ENCODE peak calls at places on chromosomes 1 and 21, in seven cellular contexts. L is hepatocyte; O is aorta; E is PC-3; T is CD8-positive, alpha-beta memory T cell; N is H9; M is adrenal gland. A is an unnamed sample.
A peak's percentile ranks its signal among the peaks of the same experiment; 100 is the strongest.

GRCh38 chr1:117609471-117609911 is 3.6 kb downstream of the TENT5C start:
- DNase-seq in L (no peak), M (no peak), T (no peak), E (no peak), N (no peak), O (no peak), A (no peak)

GRCh38 chr1:160826546-160826945 is 30.6 kb downstream of the LY9 start:
- DNase-seq in L (no peak), O (no peak), E (peak; percentile 99), T (no peak), N (no peak), M (no peak), A (no peak)

GRCh38 chr1:156506450-156506849 is 5.9 kb upstream of the MEF2D start:
- DNase-seq in N (no peak), T (no peak), L (no peak), M (no peak), E (no peak), O (no peak), A (no peak)

GRCh38 chr1:174626031-174627020 is 178.6 kb downstream of the GPR52 start:
- DNase-seq in M (no peak), O (no peak), T (no peak), N (no peak), E (peak; percentile 68), L (no peak), A (no peak)

GRCh38 chr1:13681921-13682320 is 18.1 kb upstream of the PRDM2 start:
- DNase-seq in O (no peak), T (no peak), M (no peak), E (no peak), L (no peak), N (no peak), A (no peak)

GRCh38 chr1:10827377-10828333 is 31.2 kb upstream of the CASZ1 start:
- DNase-seq in L (no peak), O (no peak), E (no peak), N (no peak), M (no peak), T (no peak), A (no peak)

GRCh38 chr1:87805661-87806376 is 477.1 kb downstream of the LMO4 start:
- DNase-seq in O (no peak), T (no peak), E (peak; percentile 91), N (no peak), L (peak; percentile 53), M (no peak), A (no peak)

GRCh38 chr1:32900956-32901822 is at the start of gene TMEM54:
- DNase-seq in O (peak; percentile 87), N (no peak), T (no peak), M (peak; percentile 53), L (peak; percentile 86), E (peak; percentile 76), A (peak; percentile 90)

GRCh38 chr1:193156117-193156825 is 30.1 kb downstream of the B3GALT2 start:
- DNase-seq in O (no peak), E (no peak), T (no peak), N (no peak), L (no peak), M (no peak), A (no peak)

GRCh38 chr1:1162597-1163537 is 10.8 kb upstream of the TTLL10 start:
- DNase-seq in O (no peak), M (no peak), N (peak; percentile 90), T (no peak), L (peak; percentile 93), E (peak; percentile 97), A (no peak)

GRCh38 chr1:205395616-205396015 is 26.2 kb downstream of the LEMD1 start:
- DNase-seq in E (no peak), M (no peak), L (no peak), T (no peak), O (no peak), N (no peak), A (no peak)

GRCh38 chr1:46520063-46520911 is 30.7 kb downstream of the DMBX1 start:
- DNase-seq in E (peak; percentile 87), L (peak; percentile 74), T (no peak), N (peak; percentile 68), M (no peak), O (peak; percentile 79), A (peak; percentile 80)

GRCh38 chr1:194331758-194332157 is 1145.3 kb upstream of the B3GALT2 start:
- DNase-seq in M (no peak), O (no peak), T (no peak), E (no peak), L (no peak), N (no peak), A (no peak)

GRCh38 chr1:239987103-239987745 is 104.5 kb upstream of the FMN2 start:
- DNase-seq in O (no peak), M (peak; percentile 56), T (no peak), L (peak; percentile 72), N (no peak), E (peak; percentile 78), A (no peak)

GRCh38 chr1:224497714-224498573 is 63.3 kb upstream of the WDR26 start:
- DNase-seq in E (peak; percentile 91), N (peak; percentile 75), L (peak; percentile 44), M (peak; percentile 58), O (peak; percentile 80), T (no peak), A (no peak)

GRCh38 chr21:21029159-21029558 is 30.9 kb downstream of the NCAM2 start:
- DNase-seq in N (no peak), T (no peak), E (peak; percentile 51), M (no peak), L (no peak), O (no peak), A (no peak)

GRCh38 chr1:203096566-203096965 is 10.8 kb upstream of the MYOG start:
- DNase-seq in E (no peak), N (no peak), O (no peak), L (no peak), M (no peak), T (no peak), A (no peak)

GRCh38 chr1:3668585-3669300 is 16.4 kb downstream of the TP73 start:
- DNase-seq in O (peak; percentile 84), L (peak; percentile 91), N (peak; percentile 90), T (no peak), M (peak; percentile 94), E (peak; percentile 87), A (peak; percentile 90)

DNA sequence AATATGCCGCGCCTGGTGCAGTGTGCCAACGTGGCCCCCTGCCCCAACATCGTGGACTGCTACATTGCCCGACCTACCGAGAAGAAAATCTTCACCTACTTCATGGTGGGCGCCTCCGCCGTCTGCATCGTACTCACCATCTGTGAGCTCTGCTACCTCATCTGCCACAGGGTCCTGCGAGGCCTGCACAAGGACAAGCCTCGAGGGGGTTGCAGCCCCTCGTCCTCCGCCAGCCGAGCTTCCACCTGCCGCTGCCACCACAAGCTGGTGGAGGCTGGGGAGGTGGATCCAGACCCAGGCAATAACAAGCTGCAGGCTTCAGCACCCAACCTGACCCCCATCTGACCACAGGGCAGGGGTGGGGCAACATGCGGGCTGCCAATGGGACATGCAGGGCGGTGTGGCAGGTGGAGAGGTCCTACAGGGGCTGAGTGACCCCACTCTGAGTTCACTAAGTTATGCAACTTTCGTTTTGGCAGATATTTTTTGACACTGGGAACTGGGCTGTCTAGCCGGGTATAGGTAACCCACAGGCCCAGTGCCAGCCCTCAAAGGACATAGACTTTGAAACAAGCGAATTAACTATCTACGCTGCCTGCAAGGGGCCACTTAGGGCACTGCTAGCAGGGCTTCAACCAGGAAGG is 4.3 kb downstream of the GJB3 start:
- DNase-seq in M (no peak), E (no peak), N (no peak), T (no peak), O (peak; percentile 58), L (no peak), A (no peak)
- H3K27me3 ChIP-seq in M (peaks cover 16% of the 10 kb centered on the region), E (no peaks in the 10 kb centered on the region), N (peaks cover 3% of the 10 kb centered on the region), T (peaks cover 21% of the 10 kb centered on the region), O (no peaks in the 10 kb centered on the region), L (peaks cover 27% of the 10 kb centered on the region), A (peaks cover 28% of the 10 kb centered on the region)

GRCh38 chr1:39489567-39490239 is 1.7 kb upstream of the BMP8A start:
- DNase-seq in L (no peak), O (peak; percentile 33), M (no peak), T (no peak), N (no peak), E (no peak), A (peak; percentile 61)
- H3K27me3 ChIP-seq in L (peaks cover 29% of the 10 kb centered on the region), O (no peaks in the 10 kb centered on the region), M (no peaks in the 10 kb centered on the region), T (peaks cover 15% of the 10 kb centered on the region), N (peaks cover 24% of the 10 kb centered on the region), E (no peaks in the 10 kb centered on the region), A (peaks cover 54% of the 10 kb centered on the region)

DNA sequence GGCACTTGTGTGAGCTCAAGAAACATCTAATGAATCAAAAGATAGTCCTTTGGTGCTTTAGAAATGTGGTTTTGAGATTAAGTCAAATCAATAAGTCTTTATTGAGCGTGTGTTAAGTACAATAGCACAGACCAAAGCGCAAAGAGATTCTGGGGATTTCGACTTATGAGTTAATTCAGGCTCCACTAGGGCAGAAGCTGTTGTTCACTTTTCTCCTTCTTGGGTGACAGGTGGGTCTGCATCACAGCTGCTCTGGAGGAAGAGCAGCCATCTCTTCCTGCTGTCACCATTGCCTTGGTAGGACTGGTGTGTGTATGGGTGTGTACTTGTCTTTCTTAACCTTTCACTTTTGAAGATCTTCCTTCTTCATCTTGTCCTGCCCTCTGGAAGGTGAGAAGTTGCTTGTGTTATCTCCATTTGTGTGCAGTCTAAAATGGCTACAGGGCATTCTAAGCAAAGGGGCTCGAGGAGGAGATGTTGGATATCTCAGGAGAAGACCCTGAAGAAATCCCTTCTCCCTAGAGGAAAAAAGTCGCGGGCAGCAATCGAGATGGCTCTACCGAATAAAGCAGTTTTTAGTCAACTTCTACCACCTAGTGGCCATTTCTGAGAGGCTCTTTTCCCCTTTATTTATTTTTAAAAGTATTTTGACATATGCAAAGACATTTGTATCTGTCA is 22.9 kb upstream of the DISC1 start:
- DNase-seq in T (peak; percentile 60), M (peak; percentile 46), L (peak; percentile 74), N (peak; percentile 41), O (no peak), E (peak; percentile 88), A (peak; percentile 65)
- H3K27me3 ChIP-seq in T (no peaks in the 10 kb centered on the region), M (no peaks in the 10 kb centered on the region), L (no peaks in the 10 kb centered on the region), N (no peaks in the 10 kb centered on the region), O (no peaks in the 10 kb centered on the region), E (no peaks in the 10 kb centered on the region), A (no peaks in the 10 kb centered on the region)

GRCh38 chr21:45306453-45306831 is 18.7 kb upstream of the POFUT2 start:
- DNase-seq in N (no peak), M (peak; percentile 6), E (no peak), T (no peak), O (peak; percentile 72), L (no peak), A (peak; percentile 68)
- H3K27me3 ChIP-seq in N (no peaks in the 10 kb centered on the region), M (no peaks in the 10 kb centered on the region), E (no peaks in the 10 kb centered on the region), T (no peaks in the 10 kb centered on the region), O (no peaks in the 10 kb centered on the region), L (no peaks in the 10 kb centered on the region), A (no peaks in the 10 kb centered on the region)